ENCODE peak calls at places on chromosomes 5 and 9, in eight cellular contexts. One of them, this sample, is unnamed.

GRCh38 chr5:78985407-78986223 is 505 bp upstream of the ARSB start:
- DNase-seq in GM23338: peak
- DNase-seq in K562: peak
- DNase-seq in GM12891: no peak
- DNase-seq in SK-N-SH: peak
- DNase-seq in HL-60: peak
- DNase-seq in transverse colon: peak
- DNase-seq in H1: no peak
- DNase-seq in this sample: no peak

GRCh38 chr5:169814045-169814444 is 166.2 kb downstream of the INSYN2B start:
- DNase-seq in GM23338: no peak
- DNase-seq in K562: no peak
- DNase-seq in GM12891: no peak
- DNase-seq in SK-N-SH: no peak
- DNase-seq in HL-60: no peak
- DNase-seq in transverse colon: no peak
- DNase-seq in H1: no peak
- DNase-seq in this sample: no peak

GRCh38 chr5:41445937-41446563 is 64.4 kb downstream of the PLCXD3 start:
- DNase-seq in GM23338: no peak
- DNase-seq in K562: no peak
- DNase-seq in GM12891: no peak
- DNase-seq in SK-N-SH: no peak
- DNase-seq in HL-60: no peak
- DNase-seq in transverse colon: no peak
- DNase-seq in H1: no peak
- DNase-seq in this sample: no peak

GRCh38 chr9:134307674-134308638 is 18.3 kb upstream of the RXRA start:
- DNase-seq in GM23338: no peak
- DNase-seq in K562: no peak
- DNase-seq in GM12891: no peak
- DNase-seq in SK-N-SH: no peak
- DNase-seq in HL-60: no peak
- DNase-seq in transverse colon: no peak
- DNase-seq in H1: no peak
- DNase-seq in this sample: no peak

GRCh38 chr5:55868846-55869245 is 17.7 kb downstream of the IL31RA start:
- DNase-seq in GM23338: no peak
- DNase-seq in K562: peak
- DNase-seq in GM12891: no peak
- DNase-seq in SK-N-SH: no peak
- DNase-seq in HL-60: no peak
- DNase-seq in transverse colon: no peak
- DNase-seq in H1: no peak
- DNase-seq in this sample: no peak

GRCh38 chr5:103260951-103261350 is 2.4 kb downstream of the MACIR start:
- DNase-seq in GM23338: no peak
- DNase-seq in K562: no peak
- DNase-seq in GM12891: no peak
- DNase-seq in SK-N-SH: no peak
- DNase-seq in HL-60: no peak
- DNase-seq in transverse colon: no peak
- DNase-seq in H1: no peak
- DNase-seq in this sample: no peak

GRCh38 chr9:109110326-109111014 is 9.3 kb downstream of the TMEM245 start:
- DNase-seq in GM23338: no peak
- DNase-seq in K562: no peak
- DNase-seq in GM12891: no peak
- DNase-seq in SK-N-SH: no peak
- DNase-seq in HL-60: no peak
- DNase-seq in transverse colon: no peak
- DNase-seq in H1: no peak
- DNase-seq in this sample: no peak

GRCh38 chr9:80501635-80502034 is 929.9 kb downstream of the TLE4 start:
- DNase-seq in GM23338: no peak
- DNase-seq in K562: no peak
- DNase-seq in GM12891: no peak
- DNase-seq in SK-N-SH: no peak
- DNase-seq in HL-60: no peak
- DNase-seq in transverse colon: no peak
- DNase-seq in H1: no peak
- DNase-seq in this sample: no peak

GRCh38 chr5:133393776-133394476 is 218.4 kb downstream of the FSTL4 start:
- DNase-seq in GM23338: no peak
- DNase-seq in K562: no peak
- DNase-seq in GM12891: no peak
- DNase-seq in SK-N-SH: no peak
- DNase-seq in HL-60: no peak
- DNase-seq in transverse colon: no peak
- DNase-seq in H1: no peak
- DNase-seq in this sample: no peak

GRCh38 chr5:55540024-55540423 is 5.3 kb upstream of the PLPP1 start:
- DNase-seq in GM23338: no peak
- DNase-seq in K562: no peak
- DNase-seq in GM12891: no peak
- DNase-seq in SK-N-SH: no peak
- DNase-seq in HL-60: no peak
- DNase-seq in transverse colon: no peak
- DNase-seq in H1: no peak
- DNase-seq in this sample: no peak

GRCh38 chr5:54956922-54957321 is 28.5 kb downstream of the ESM1 start:
- DNase-seq in GM23338: no peak
- DNase-seq in K562: no peak
- DNase-seq in GM12891: no peak
- DNase-seq in SK-N-SH: no peak
- DNase-seq in HL-60: no peak
- DNase-seq in transverse colon: no peak
- DNase-seq in H1: no peak
- DNase-seq in this sample: no peak

GRCh38 chr9:2132484-2133082 is 117.4 kb downstream of the SMARCA2 start:
- DNase-seq in GM23338: peak
- DNase-seq in K562: peak
- DNase-seq in GM12891: no peak
- DNase-seq in SK-N-SH: peak
- DNase-seq in HL-60: no peak
- DNase-seq in transverse colon: no peak
- DNase-seq in H1: no peak
- DNase-seq in this sample: no peak

GRCh38 chr5:146965781-146966659 is 87.5 kb upstream of the PPP2R2B start:
- DNase-seq in GM23338: peak
- DNase-seq in K562: peak
- DNase-seq in GM12891: peak
- DNase-seq in SK-N-SH: peak
- DNase-seq in HL-60: peak
- DNase-seq in transverse colon: peak
- DNase-seq in H1: peak
- DNase-seq in this sample: peak

GRCh38 chr9:109536859-109537258 is 38.8 kb upstream of the PTPN3 start:
- DNase-seq in GM23338: no peak
- DNase-seq in K562: no peak
- DNase-seq in GM12891: no peak
- DNase-seq in SK-N-SH: no peak
- DNase-seq in HL-60: no peak
- DNase-seq in transverse colon: no peak
- DNase-seq in H1: no peak
- DNase-seq in this sample: no peak

GRCh38 chr9:32551491-32552049 is 557 bp upstream of the SMIM27 start:
- DNase-seq in GM23338: peak
- DNase-seq in K562: peak
- DNase-seq in GM12891: no peak
- DNase-seq in SK-N-SH: peak
- DNase-seq in HL-60: peak
- DNase-seq in transverse colon: peak
- DNase-seq in H1: peak
- DNase-seq in this sample: no peak

GRCh38 chr5:36079200-36079761 is 12.6 kb upstream of the UGT3A2 start:
- DNase-seq in GM23338: peak
- DNase-seq in K562: peak
- DNase-seq in GM12891: peak
- DNase-seq in SK-N-SH: peak
- DNase-seq in HL-60: peak
- DNase-seq in transverse colon: no peak
- DNase-seq in H1: peak
- DNase-seq in this sample: no peak

GRCh38 chr9:89864257-89864656 is 259.4 kb downstream of the GADD45G start:
- DNase-seq in GM23338: no peak
- DNase-seq in K562: no peak
- DNase-seq in GM12891: no peak
- DNase-seq in SK-N-SH: no peak
- DNase-seq in HL-60: no peak
- DNase-seq in transverse colon: no peak
- DNase-seq in H1: no peak
- DNase-seq in this sample: no peak

GRCh38 chr5:30894811-30895210 is 298.7 kb upstream of the CDH6 start:
- DNase-seq in GM23338: no peak
- DNase-seq in K562: no peak
- DNase-seq in GM12891: no peak
- DNase-seq in SK-N-SH: no peak
- DNase-seq in HL-60: no peak
- DNase-seq in transverse colon: no peak
- DNase-seq in H1: no peak
- DNase-seq in this sample: no peak

DNA sequence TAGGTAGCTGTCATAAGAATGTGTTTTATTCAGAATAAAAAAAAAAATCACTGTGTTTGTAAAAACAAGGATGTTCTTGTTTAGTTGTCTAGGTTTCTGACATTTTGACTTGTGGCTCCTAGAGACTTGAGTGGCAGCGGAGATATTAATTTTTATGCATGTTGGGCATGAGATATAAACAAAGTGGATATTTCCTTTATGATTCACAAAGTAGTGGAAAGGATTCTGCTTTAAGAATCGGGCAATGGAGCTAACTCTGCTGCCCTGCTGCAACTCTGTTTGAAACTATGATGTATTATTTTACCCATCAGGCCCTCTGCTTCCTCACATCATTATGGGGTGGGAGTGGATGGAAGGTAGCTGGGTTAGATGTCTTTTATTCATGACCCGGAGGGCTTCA is 94.0 kb upstream of the CD180 start:
- DNase-seq in GM23338: no peak
- DNase-seq in K562: no peak
- DNase-seq in GM12891: no peak
- DNase-seq in SK-N-SH: no peak
- DNase-seq in HL-60: no peak
- DNase-seq in transverse colon: no peak
- DNase-seq in H1: no peak
- DNase-seq in this sample: no peak
- TF ChIP-seq POLR2AphosphoS5 in GM23338: no peak
- TF ChIP-seq POLR2AphosphoS5 in K562: no peak
- TF ChIP-seq POLR2AphosphoS5 in GM12891: no peak
- TF ChIP-seq POLR2AphosphoS5 in SK-N-SH: no peak
- TF ChIP-seq POLR2AphosphoS5 in HL-60: no peak
- TF ChIP-seq POLR2AphosphoS5 in transverse colon: peak
- TF ChIP-seq POLR2AphosphoS5 in H1: no peak
- TF ChIP-seq POLR2AphosphoS5 in this sample: no peak

GRCh38 chr9:106773750-106774149 is 89.2 kb upstream of the ZNF462 start:
- DNase-seq in GM23338: no peak
- DNase-seq in K562: no peak
- DNase-seq in GM12891: no peak
- DNase-seq in SK-N-SH: no peak
- DNase-seq in HL-60: no peak
- DNase-seq in transverse colon: no peak
- DNase-seq in H1: no peak
- DNase-seq in this sample: no peak
- TF ChIP-seq POLR2AphosphoS5 in GM23338: no peak
- TF ChIP-seq POLR2AphosphoS5 in K562: no peak
- TF ChIP-seq POLR2AphosphoS5 in GM12891: no peak
- TF ChIP-seq POLR2AphosphoS5 in SK-N-SH: no peak
- TF ChIP-seq POLR2AphosphoS5 in HL-60: no peak
- TF ChIP-seq POLR2AphosphoS5 in transverse colon: no peak
- TF ChIP-seq POLR2AphosphoS5 in H1: no peak
- TF ChIP-seq POLR2AphosphoS5 in this sample: no peak

GRCh38 chr9:684055-684949 is 157.2 kb upstream of the DMRT1 start:
- DNase-seq in GM23338: peak
- DNase-seq in K562: no peak
- DNase-seq in GM12891: no peak
- DNase-seq in SK-N-SH: no peak
- DNase-seq in HL-60: no peak
- DNase-seq in transverse colon: no peak
- DNase-seq in H1: no peak
- DNase-seq in this sample: no peak
- TF ChIP-seq POLR2AphosphoS5 in GM23338: no peak
- TF ChIP-seq POLR2AphosphoS5 in K562: no peak
- TF ChIP-seq POLR2AphosphoS5 in GM12891: no peak
- TF ChIP-seq POLR2AphosphoS5 in SK-N-SH: peak
- TF ChIP-seq POLR2AphosphoS5 in HL-60: no peak
- TF ChIP-seq POLR2AphosphoS5 in transverse colon: no peak
- TF ChIP-seq POLR2AphosphoS5 in H1: no peak
- TF ChIP-seq POLR2AphosphoS5 in this sample: peak

DNA sequence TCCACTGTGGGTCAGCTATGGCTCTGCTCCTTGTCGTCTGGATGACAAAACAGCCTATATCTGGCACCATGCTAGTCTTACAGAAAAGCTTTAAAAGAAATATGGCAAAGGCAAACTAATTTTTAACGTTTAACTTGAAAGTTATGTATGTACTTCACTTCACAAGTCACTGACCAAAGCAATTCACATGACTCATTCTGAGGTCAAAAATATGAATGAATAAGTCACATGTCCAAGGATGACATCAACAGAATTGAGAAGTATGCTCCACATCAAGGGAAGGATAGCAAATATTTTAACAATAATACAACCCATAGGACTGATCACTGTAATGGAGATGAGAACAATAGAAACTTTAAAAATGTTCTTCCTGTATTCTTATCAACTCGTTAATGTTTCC is 1072.6 kb upstream of the NUDT12 start:
- DNase-seq in GM23338: no peak
- DNase-seq in K562: no peak
- DNase-seq in GM12891: no peak
- DNase-seq in SK-N-SH: no peak
- DNase-seq in HL-60: no peak
- DNase-seq in transverse colon: no peak
- DNase-seq in H1: no peak
- DNase-seq in this sample: no peak
- TF ChIP-seq POLR2AphosphoS5 in GM23338: no peak
- TF ChIP-seq POLR2AphosphoS5 in K562: no peak
- TF ChIP-seq POLR2AphosphoS5 in GM12891: no peak
- TF ChIP-seq POLR2AphosphoS5 in SK-N-SH: no peak
- TF ChIP-seq POLR2AphosphoS5 in HL-60: no peak
- TF ChIP-seq POLR2AphosphoS5 in transverse colon: no peak
- TF ChIP-seq POLR2AphosphoS5 in H1: no peak
- TF ChIP-seq POLR2AphosphoS5 in this sample: no peak

This sample was measured in SK-N-MC.